ENCODE peak calls at places on chromosome 12, in seven cellular contexts. C, T, G, Z, I, S and D are unnamed samples.

GRCh38 chr12:16062611-16063010 is 151.5 kb downstream of the DERA start:
- DNase-seq in C (no peak), T (peak; percentile 5), G (peak; percentile 64), Z (no peak), I (no peak), S (no peak), D (no peak)

GRCh38 chr12:93108958-93109357 is 179.9 kb upstream of the EEA1 start:
- DNase-seq in C (no peak), T (peak; percentile 37), G (no peak), Z (no peak), I (no peak), S (no peak), D (no peak)

GRCh38 chr12:65306603-65307501 is 28.4 kb downstream of the MSRB3 start:
- DNase-seq in C (peak; percentile 55), T (no peak), G (peak; percentile 62), Z (peak; percentile 25), I (peak; percentile 46), S (no peak), D (no peak)

GRCh38 chr12:63805704-63806672 is 26.3 kb downstream of the RXYLT1 start:
- DNase-seq in C (no peak), T (no peak), G (no peak), Z (no peak), I (no peak), S (no peak), D (no peak)

GRCh38 chr12:21699851-21700250 is 42.2 kb upstream of the LDHB start:
- DNase-seq in C (no peak), T (no peak), G (no peak), Z (no peak), I (no peak), S (no peak), D (no peak)

GRCh38 chr12:124456652-124457152 is 110.7 kb downstream of the NCOR2 start:
- DNase-seq in C (no peak), T (no peak), G (no peak), Z (no peak), I (peak; percentile 72), S (peak; percentile 66), D (no peak)

GRCh38 chr12:70646850-70647249 is 9.6 kb upstream of the PTPRB start:
- DNase-seq in C (no peak), T (peak; percentile 45), G (peak; percentile 58), Z (no peak), I (no peak), S (no peak), D (no peak)

GRCh38 chr12:124321040-124321481 is 26.2 kb downstream of the RFLNA start:
- DNase-seq in C (peak; percentile 57), T (no peak), G (peak; percentile 26), Z (peak; percentile 71), I (peak; percentile 76), S (no peak), D (peak; percentile 36)

GRCh38 chr12:51662728-51663154 is 71.7 kb downstream of the SCN8A start:
- DNase-seq in C (no peak), T (no peak), G (no peak), Z (no peak), I (no peak), S (no peak), D (no peak)

GRCh38 chr12:109292342-109292711 is 16.8 kb downstream of the FOXN4 start:
- DNase-seq in C (no peak), T (no peak), G (no peak), Z (no peak), I (no peak), S (no peak), D (no peak)

GRCh38 chr12:109293106-109293505 is 16.0 kb downstream of the FOXN4 start:
- DNase-seq in C (no peak), T (no peak), G (no peak), Z (no peak), I (no peak), S (no peak), D (no peak)

GRCh38 chr12:109290061-109290460 is 19.0 kb downstream of the FOXN4 start:
- DNase-seq in C (no peak), T (no peak), G (no peak), Z (no peak), I (no peak), S (no peak), D (no peak)

GRCh38 chr12:109291531-109292341 is 17.3 kb downstream of the FOXN4 start:
- DNase-seq in C (peak; percentile 96), T (no peak), G (no peak), Z (no peak), I (no peak), S (no peak), D (no peak)

GRCh38 chr12:109291117-109291516 is 18.0 kb downstream of the FOXN4 start:
- DNase-seq in C (no peak), T (no peak), G (no peak), Z (no peak), I (no peak), S (no peak), D (no peak)
- H3K4me3 ChIP-seq in C (no peak overlapping the region), T (no peak overlapping the region), G (no peak overlapping the region), Z (no peak overlapping the region), I (peak overlapping the region; percentile 28), S (peak overlapping the region; percentile 53), D (no peak overlapping the region)

DNA sequence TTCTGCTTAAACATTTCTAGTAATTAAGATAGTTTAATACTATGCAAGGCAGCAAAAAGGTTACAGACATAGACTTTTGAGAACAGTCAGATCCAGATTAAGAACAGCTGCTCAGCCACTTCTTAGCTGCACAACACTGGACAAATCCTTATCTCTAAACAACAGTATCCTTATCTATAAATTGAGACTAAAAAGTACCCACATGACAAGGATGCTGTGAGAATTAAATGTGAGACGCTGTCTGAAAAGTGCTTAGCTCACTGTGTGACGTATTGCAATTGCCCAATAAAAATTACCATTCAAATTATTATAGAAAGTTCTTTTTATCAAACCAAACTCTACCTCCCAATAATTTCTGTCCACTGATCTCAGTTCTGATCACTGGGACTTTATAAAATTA is 35.5 kb downstream of the BORCS5 start:
- DNase-seq in C (no peak), T (no peak), G (no peak), Z (no peak), I (no peak), S (no peak), D (no peak)
- H3K4me3 ChIP-seq in C (no peak overlapping the region), T (no peak overlapping the region), G (no peak overlapping the region), Z (no peak overlapping the region), I (no peak overlapping the region), S (no peak overlapping the region), D (no peak overlapping the region)

GRCh38 chr12:49982246-49983229 is 9.8 kb downstream of the AQP6 start:
- DNase-seq in C (no peak), T (no peak), G (no peak), Z (no peak), I (no peak), S (no peak), D (no peak)

GRCh38 chr12:49983892-49984291 is 11.1 kb downstream of the AQP6 start:
- DNase-seq in C (peak; percentile 82), T (peak; percentile 60), G (peak; percentile 72), Z (no peak), I (no peak), S (no peak), D (no peak)

GRCh38 chr12:49985981-49986380 is 13.2 kb downstream of the AQP6 start:
- DNase-seq in C (no peak), T (no peak), G (peak; percentile 28), Z (no peak), I (no peak), S (no peak), D (no peak)

GRCh38 chr12:49984960-49985359 is 12.2 kb downstream of the AQP6 start:
- DNase-seq in C (no peak), T (no peak), G (no peak), Z (no peak), I (no peak), S (no peak), D (no peak)

GRCh38 chr12:49984476-49984890 is 11.7 kb downstream of the AQP6 start:
- DNase-seq in C (peak; percentile 65), T (no peak), G (no peak), Z (no peak), I (no peak), S (no peak), D (no peak)
- H3K4me3 ChIP-seq in C (no peak overlapping the region), T (no peak overlapping the region), G (no peak overlapping the region), Z (no peak overlapping the region), I (no peak overlapping the region), S (no peak overlapping the region), D (no peak overlapping the region)

GRCh38 chr12:41185946-41186345 is 2.2 kb upstream of the PDZRN4 start:
- DNase-seq in C (no peak), T (no peak), G (no peak), Z (no peak), I (no peak), S (no peak), D (no peak)

GRCh38 chr12:41190360-41190759 is 2.2 kb downstream of the PDZRN4 start:
- DNase-seq in C (peak; percentile 37), T (no peak), G (peak; percentile 30), Z (peak; percentile 42), I (no peak), S (no peak), D (no peak)

GRCh38 chr12:41188841-41189394 is 798 bp downstream of the PDZRN4 start:
- DNase-seq in C (no peak), T (no peak), G (no peak), Z (no peak), I (no peak), S (no peak), D (no peak)

GRCh38 chr12:41188058-41188840 is at the start of gene PDZRN4:
- DNase-seq in C (peak; percentile 57), T (no peak), G (no peak), Z (no peak), I (peak; percentile 46), S (no peak), D (peak; percentile 60)

DNA sequence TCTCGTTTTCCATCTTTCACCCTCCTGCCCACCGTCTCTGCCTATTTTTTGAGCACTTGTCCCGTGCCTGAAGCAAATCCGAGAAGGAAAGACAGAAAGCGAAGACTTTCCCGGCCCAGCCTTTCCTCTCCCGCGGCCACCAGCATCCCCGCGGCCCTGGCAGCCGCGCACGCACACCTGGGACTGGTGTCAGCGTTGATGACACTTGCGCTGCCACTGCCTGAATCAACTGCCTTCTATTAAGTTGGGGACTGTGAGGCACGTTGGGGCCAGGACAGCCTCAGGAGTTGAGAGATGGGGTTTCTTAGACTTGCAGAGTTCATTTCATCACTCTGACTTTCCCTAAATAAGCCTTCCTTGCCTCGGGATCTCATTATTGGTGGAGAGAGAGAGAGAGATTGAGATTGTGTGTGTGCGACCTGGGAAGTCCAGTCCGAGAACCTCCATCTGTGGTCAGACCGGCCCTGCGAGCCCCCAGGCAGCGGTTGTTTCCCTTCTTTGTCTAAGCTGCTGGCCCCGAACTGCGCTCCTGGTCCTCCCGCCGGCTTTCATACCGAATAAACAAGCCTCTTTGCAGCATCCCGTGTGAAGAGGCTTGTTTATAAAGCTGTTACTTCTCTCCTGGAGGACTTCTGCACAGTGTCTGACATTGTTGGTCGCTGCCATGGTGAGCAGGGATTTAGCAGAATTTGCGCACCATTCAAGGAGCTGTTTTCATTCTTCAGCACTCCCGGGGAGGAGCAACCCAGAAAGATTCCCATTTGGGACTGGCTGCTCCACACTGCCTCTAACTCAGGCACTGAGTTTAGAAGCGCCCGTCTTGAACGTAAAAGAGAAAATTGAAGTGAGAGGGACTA is 1.5 kb downstream of the PDZRN4 start:
- DNase-seq in C (peak; percentile 23), T (no peak), G (no peak), Z (no peak), I (no peak), S (no peak), D (no peak)
- H3K4me3 ChIP-seq in C (no peak overlapping the region), T (no peak overlapping the region), G (no peak overlapping the region), Z (peak overlapping the region; percentile 41), I (peak overlapping the region; percentile 40), S (peak overlapping the region; percentile 69), D (no peak overlapping the region)

DNA sequence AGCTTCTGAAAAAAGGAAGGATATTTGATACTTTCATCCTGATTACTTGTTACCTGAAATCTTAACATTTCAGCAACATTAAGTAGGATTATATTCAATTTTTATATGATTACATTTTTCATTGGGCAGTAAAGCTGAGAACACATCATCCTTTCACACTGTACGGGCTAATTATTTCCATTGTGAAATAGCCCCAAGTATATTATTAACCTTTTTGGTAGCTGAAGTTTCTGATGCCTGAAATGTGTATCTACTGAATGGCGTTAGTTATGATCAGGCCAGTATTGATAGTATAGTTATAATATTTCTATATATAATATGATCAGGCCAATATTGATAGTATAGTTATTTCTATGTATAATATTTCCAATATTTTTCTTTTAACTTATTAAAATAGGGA is 10.1 kb downstream of the SPATS2 start:
- DNase-seq in C (no peak), T (no peak), G (no peak), Z (no peak), I (no peak), S (no peak), D (no peak)
- H3K4me3 ChIP-seq in C (no peak overlapping the region), T (no peak overlapping the region), G (no peak overlapping the region), Z (no peak overlapping the region), I (no peak overlapping the region), S (no peak overlapping the region), D (no peak overlapping the region)